ENCODE peak calls at places on chromosomes 4 and X, in four cellular contexts. J, M, F and O are unnamed samples. For H3K27me3, the result is how much of the 10 kb centered on the place peaks cover.

GRCh38 chr4:136680271-136680670 is 852.0 kb downstream of the PCDH18 start:
- DNase-seq in J (no peak), M (no peak), F (no peak), O (no peak)

GRCh38 chrX:85870585-85870984 is 176.8 kb downstream of the CHM start:
- DNase-seq in J (no peak), M (no peak), F (no peak), O (no peak)

GRCh38 chr4:109578846-109579245 is 18.8 kb downstream of the MCUB start:
- DNase-seq in J (no peak), M (no peak), F (no peak), O (no peak)

GRCh38 chr4:8192748-8193738 is 6.0 kb upstream of the SH3TC1 start:
- DNase-seq in J (no peak), M (no peak), F (peak), O (peak)

GRCh38 chr4:48831532-48832015 is 686 bp downstream of the OCIAD1 start:
- DNase-seq in J (no peak), M (no peak), F (no peak), O (no peak)

GRCh38 chrX:153708415-153708814 is 15.8 kb downstream of the BCAP31 start:
- DNase-seq in J (no peak), M (peak), F (no peak), O (peak)

GRCh38 chrX:93591398-93591797 is 82.0 kb downstream of the NAP1L3 start:
- DNase-seq in J (no peak), M (no peak), F (no peak), O (no peak)

GRCh38 chr4:20454440-20455037 is 202.8 kb downstream of the SLIT2 start:
- DNase-seq in J (no peak), M (no peak), F (no peak), O (no peak)

GRCh38 chr4:125353131-125353530 is 38.4 kb downstream of the FAT4 start:
- DNase-seq in J (no peak), M (no peak), F (no peak), O (no peak)

GRCh38 chr4:135238940-135239339 is 1037.4 kb upstream of the PABPC4L start:
- DNase-seq in J (no peak), M (no peak), F (no peak), O (no peak)

GRCh38 chrX:109826954-109827708 is 94.1 kb upstream of the ACSL4 start:
- DNase-seq in J (no peak), M (no peak), F (no peak), O (no peak)

GRCh38 chr4:244471-244870 is 60.8 kb downstream of the ZNF732 start:
- DNase-seq in J (peak), M (peak), F (peak), O (no peak)

GRCh38 chrX:150984164-150984824 is 1.2 kb downstream of the HMGB3 start:
- DNase-seq in J (no peak), M (no peak), F (no peak), O (no peak)

GRCh38 chr4:174663254-174663653 is 141.0 kb upstream of the HPGD start:
- DNase-seq in J (no peak), M (no peak), F (no peak), O (no peak)

GRCh38 chr4:137722910-137723309 is 190.6 kb upstream of the PCDH18 start:
- DNase-seq in J (no peak), M (no peak), F (no peak), O (no peak)

GRCh38 chr4:88010921-88011320 is 3.5 kb downstream of the PKD2 start:
- DNase-seq in J (no peak), M (no peak), F (no peak), O (no peak)

GRCh38 chr4:7206856-7207567 is 14.7 kb downstream of the SORCS2 start:
- DNase-seq in J (no peak), M (no peak), F (peak), O (no peak)

GRCh38 chr4:172986114-172986513 is 182.5 kb upstream of the GALNT7 start:
- DNase-seq in J (no peak), M (no peak), F (no peak), O (no peak)

GRCh38 chrX:140354431-140355120 is 150.3 kb downstream of the SOX3 start:
- DNase-seq in J (no peak), M (no peak), F (no peak), O (no peak)

GRCh38 chrX:8629871-8630270 is 102.1 kb downstream of the ANOS1 start:
- DNase-seq in J (no peak), M (no peak), F (no peak), O (no peak)

GRCh38 chrX:9677098-9677739 is 88.4 kb downstream of the GPR143 start:
- DNase-seq in J (no peak), M (peak), F (no peak), O (no peak)

GRCh38 chr4:2085496-2085901 is 26.4 kb downstream of the NAT8L start:
- DNase-seq in J (no peak), M (peak), F (no peak), O (no peak)

GRCh38 chr4:107951551-107951950 is 20.2 kb downstream of the CYP2U1 start:
- DNase-seq in J (no peak), M (no peak), F (no peak), O (no peak)

GRCh38 chr4:154467886-154468285 is 23.7 kb downstream of the DCHS2 start:
- DNase-seq in J (no peak), M (no peak), F (no peak), O (no peak)

GRCh38 chr4:183831026-183831446 is 74.1 kb upstream of the STOX2 start:
- DNase-seq in J (no peak), M (no peak), F (no peak), O (peak)

GRCh38 chr4:89298160-89298559 is 9.4 kb downstream of the GPRIN3 start:
- DNase-seq in J (peak), M (peak), F (no peak), O (no peak)

GRCh38 chr4:15853345-15853744 is 75.2 kb downstream of the CD38 start:
- DNase-seq in J (no peak), M (no peak), F (no peak), O (no peak)

GRCh38 chr4:120202222-120202621 is 135.6 kb upstream of the MAD2L1 start:
- DNase-seq in J (no peak), M (no peak), F (no peak), O (no peak)

GRCh38 chrX:131671714-131672113 is 127.8 kb downstream of the OR13H1 start:
- DNase-seq in J (no peak), M (no peak), F (no peak), O (no peak)

GRCh38 chr4:119729815-119730643 is 101.4 kb upstream of the PDE5A start:
- DNase-seq in J (no peak), M (no peak), F (peak), O (no peak)

GRCh38 chr4:17613761-17614415 is 553 bp upstream of the MED28 start:
- DNase-seq in J (no peak), M (no peak), F (peak), O (no peak)

GRCh38 chr4:100428051-100428450 is 89.8 kb downstream of the EMCN start:
- DNase-seq in J (no peak), M (no peak), F (no peak), O (peak)

GRCh38 chr4:169621754-169622481 is 1.5 kb downstream of the CLCN3 start:
- DNase-seq in J (peak), M (peak), F (no peak), O (no peak)

GRCh38 chrX:47502591-47503222 is 19.7 kb upstream of the ZNF41 start:
- DNase-seq in J (no peak), M (no peak), F (no peak), O (no peak)

GRCh38 chr4:112223956-112224355 is 7.6 kb upstream of the AP1AR start:
- DNase-seq in J (no peak), M (no peak), F (no peak), O (no peak)

GRCh38 chrX:25034889-25035288 is 19.1 kb upstream of the ARX start:
- DNase-seq in J (no peak), M (no peak), F (no peak), O (no peak)

GRCh38 chr4:164819366-164819765 is 57.6 kb upstream of the APELA start:
- DNase-seq in J (no peak), M (no peak), F (no peak), O (no peak)

GRCh38 chrX:37541991-37542390 is 29.5 kb upstream of the LANCL3 start:
- DNase-seq in J (no peak), M (no peak), F (no peak), O (no peak)

GRCh38 chrX:136781180-136781797 is 557 bp upstream of the ARHGEF6 start:
- DNase-seq in J (no peak), M (no peak), F (no peak), O (peak)
- H3K27ac ChIP-seq in J (no peak), M (peak), F (peak), O (peak)

DNA sequence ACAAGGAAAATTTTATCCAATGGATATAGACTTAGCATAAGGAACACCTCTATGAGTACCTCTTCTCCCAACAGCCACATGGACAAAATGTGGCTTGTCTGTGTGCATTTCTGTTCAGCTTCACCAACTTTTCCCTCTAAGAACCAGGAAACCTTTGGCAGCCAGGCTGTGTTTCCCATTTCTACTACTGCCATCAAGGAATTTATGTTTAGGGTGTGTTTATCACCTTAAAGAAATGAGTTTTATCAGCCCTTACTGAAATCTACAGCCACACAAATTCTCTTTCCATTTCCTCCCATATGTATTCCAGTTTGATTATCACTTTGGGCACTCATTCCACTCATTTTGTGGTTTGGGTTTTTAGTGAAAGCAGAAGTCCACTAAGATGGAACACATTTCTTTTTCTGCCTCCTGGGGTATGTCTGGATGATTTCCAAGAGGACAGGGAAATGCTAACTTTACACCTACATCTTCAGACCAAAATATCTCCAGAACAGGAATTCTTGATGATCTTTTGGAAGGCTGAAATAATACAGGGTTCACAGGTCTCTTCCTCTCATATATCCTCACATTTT is 82.6 kb upstream of the MAOA start:
- DNase-seq in J (no peak), M (no peak), F (no peak), O (no peak)
- H3K27me3 ChIP-seq in J (under half), M (under half), F (under half), O (under half)

DNA sequence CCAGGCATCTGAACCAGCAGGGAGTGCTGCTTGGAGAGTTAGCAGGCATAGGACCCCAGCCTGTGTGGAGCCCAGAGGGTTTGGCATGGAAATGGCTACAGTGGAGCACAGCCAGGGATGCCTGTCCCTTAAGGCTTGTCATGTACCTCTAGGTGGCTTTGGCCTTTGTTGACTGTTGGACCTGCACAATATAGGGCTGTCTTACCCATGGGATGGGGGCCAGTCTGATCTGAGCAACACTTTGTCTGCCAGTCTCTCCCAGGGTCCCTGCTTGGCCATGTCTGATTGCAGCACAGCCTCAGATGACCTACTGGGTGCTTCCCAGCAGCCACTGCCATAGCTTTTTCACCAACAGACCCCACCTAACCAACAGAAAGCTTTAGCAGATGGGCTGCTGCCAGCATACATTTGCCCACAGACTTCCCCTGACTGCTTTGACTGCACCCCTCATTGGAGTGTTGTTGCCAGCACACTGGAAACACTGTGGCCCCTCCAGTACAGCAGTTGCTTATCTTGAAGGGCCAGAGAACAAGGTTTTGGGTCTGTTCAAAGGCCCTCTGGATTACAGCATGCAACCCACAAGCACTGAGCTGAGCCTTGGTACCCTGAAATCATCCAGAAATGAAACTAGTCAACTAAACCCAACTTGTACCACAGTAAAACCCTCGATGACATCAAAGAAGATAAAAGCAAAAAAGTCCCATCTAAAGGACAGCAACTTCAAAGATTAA is 22.1 kb downstream of the ANAPC10 start:
- DNase-seq in J (no peak), M (no peak), F (no peak), O (no peak)
- H3K4me3 ChIP-seq in J (no peak), M (no peak), F (no peak), O (no peak)

DNA sequence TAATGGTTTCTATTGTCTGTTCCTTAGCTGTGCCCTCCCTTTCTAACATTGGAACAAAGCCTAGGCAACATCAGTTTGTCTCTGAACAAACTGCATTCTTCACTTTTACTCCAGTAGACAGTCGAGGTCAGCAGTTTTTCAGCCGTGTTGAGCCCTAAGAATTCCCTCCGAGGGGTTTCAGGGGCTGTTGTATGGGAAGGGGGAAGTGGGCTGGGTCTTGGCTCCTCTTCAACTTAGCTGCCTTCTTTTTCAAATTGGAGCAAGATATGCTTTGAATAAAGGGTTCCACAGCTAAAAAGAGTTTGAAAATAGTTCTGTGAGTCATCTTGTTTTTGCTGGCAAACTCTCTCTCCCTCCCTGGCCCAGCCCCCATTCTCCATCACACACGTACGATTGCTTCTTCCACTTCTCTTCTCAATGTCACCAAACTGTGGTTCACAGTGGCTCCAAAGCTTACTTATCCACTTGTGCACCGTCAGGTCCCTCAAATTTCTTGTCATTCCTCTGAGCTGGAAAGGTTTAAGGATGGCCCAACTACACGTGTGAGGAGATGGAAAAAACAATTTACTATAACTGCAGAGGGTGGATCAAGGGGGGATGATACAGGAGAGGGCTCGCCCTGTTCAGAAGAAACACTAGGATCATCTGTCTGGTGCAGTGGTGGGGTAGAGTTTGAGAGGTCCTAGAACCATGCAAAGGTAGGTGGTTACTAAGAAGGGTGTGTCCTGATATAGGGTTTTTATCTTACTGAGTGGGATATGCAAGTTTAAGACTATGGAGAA is 9.2 kb upstream of the MAML3 start:
- DNase-seq in J (no peak), M (no peak), F (peak), O (no peak)
- H3K27ac ChIP-seq in J (no peak), M (no peak), F (peak), O (no peak)

GRCh38 chr4:114603455-114603854 is 4.8 kb downstream of the UGT8 start:
- DNase-seq in J (no peak), M (no peak), F (no peak), O (no peak)

GRCh38 chr4:114601304-114602052 is 2.9 kb downstream of the UGT8 start:
- DNase-seq in J (no peak), M (no peak), F (no peak), O (no peak)

GRCh38 chr4:114600672-114601071 is 2.1 kb downstream of the UGT8 start:
- DNase-seq in J (no peak), M (no peak), F (no peak), O (no peak)

GRCh38 chr4:114607086-114607485 is 8.5 kb downstream of the UGT8 start:
- DNase-seq in J (no peak), M (no peak), F (no peak), O (no peak)

DNA sequence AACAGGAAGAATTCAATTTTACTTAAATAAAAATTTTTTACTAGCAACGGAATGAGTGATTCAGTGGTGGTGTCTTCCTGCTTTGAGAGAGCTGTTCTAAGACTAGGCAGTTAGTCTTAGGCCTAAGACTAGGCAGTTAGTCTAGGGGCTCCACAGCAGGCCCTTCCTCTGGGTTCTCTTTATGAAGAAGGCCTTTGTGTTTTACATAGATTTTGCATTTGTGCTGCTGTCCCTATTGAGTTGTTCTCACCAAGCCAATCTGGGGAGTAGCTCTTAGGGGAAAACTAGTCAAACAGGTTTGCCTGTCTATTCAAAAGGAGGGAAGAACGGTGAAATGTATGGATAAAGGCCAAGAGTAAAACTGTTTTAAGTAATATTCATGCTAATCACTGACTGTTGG is 7.6 kb downstream of the UGT8 start:
- DNase-seq in J (no peak), M (no peak), F (no peak), O (no peak)
- H3K27me3 ChIP-seq in J (under half), M (under half), F (under half), O (under half)

GRCh38 chr4:188110036-188110435 is 633 bp upstream of the TRIML2 start:
- DNase-seq in J (no peak), M (no peak), F (no peak), O (no peak)

GRCh38 chr4:188110741-188111458 is 1.5 kb upstream of the TRIML2 start:
- DNase-seq in J (no peak), M (no peak), F (no peak), O (no peak)

GRCh38 chr4:188107931-188108843 is 1.2 kb downstream of the TRIML2 start:
- DNase-seq in J (no peak), M (no peak), F (no peak), O (no peak)

GRCh38 chr4:188106454-188106853 is 2.9 kb downstream of the TRIML2 start:
- DNase-seq in J (no peak), M (no peak), F (no peak), O (no peak)

DNA sequence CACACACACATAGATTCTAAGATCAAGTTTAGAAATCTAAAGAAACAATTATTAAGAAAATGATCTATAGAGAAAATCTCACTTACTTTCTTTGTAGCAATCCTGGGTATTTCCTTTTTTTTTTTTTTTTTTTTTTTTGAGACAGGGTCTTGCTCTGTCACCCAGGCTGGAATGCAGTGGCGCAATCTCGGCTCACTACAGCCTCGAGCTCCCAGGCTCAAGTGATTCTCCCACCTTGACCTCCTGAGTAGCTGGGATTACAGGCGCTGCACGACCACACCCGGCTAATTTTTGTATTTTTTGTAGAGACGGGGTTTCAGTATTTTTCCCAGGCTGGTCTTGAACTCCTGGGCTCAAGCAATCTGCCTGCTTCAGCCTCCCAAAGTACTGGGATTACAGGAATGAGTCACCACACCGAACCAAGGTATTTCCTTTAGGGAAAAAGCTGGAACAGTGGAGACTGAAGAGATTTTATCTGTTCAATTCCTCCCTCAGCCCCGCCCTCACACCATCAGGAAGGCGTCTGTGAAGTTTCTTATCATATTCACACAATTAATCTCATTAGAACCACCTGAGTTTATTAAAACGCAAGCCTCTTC is at the start of gene TRIML2:
- DNase-seq in J (no peak), M (no peak), F (no peak), O (no peak)
- H3K4me3 ChIP-seq in J (no peak), M (no peak), F (no peak), O (no peak)

GRCh38 chr4:76091052-76091451 is 16.5 kb downstream of the ART3 start:
- DNase-seq in J (no peak), M (no peak), F (no peak), O (no peak)
- H3K27ac ChIP-seq in J (no peak), M (no peak), F (no peak), O (no peak)